ENCODE peak calls at places on chromosomes 16 and 17, in seven cellular contexts. One of them, this sample, is unnamed.

GRCh38 chr17:28341516-28341915 is 6.0 kb downstream of the TNFAIP1 start:
- DNase-seq in CD8-positive, alpha-beta T cell: no peak
- DNase-seq in left ventricle myocardium inferior: no peak
- DNase-seq in AG09309: no peak
- DNase-seq in MM.1S: no peak
- DNase-seq in A673: no peak
- DNase-seq in GM12864: no peak
- DNase-seq in this sample: no peak

GRCh38 chr16:8905795-8906591 is 23.8 kb downstream of the LITAFD start:
- DNase-seq in MM.1S: no peak
- DNase-seq in AG09309: no peak
- DNase-seq in CD8-positive, alpha-beta T cell: no peak
- DNase-seq in A673: no peak
- DNase-seq in left ventricle myocardium inferior: no peak
- DNase-seq in GM12864: no peak
- DNase-seq in this sample: no peak

GRCh38 chr16:62213763-62214162 is 177.5 kb upstream of the CDH8 start:
- DNase-seq in A673: peak; percentile 57
- DNase-seq in MM.1S: no peak
- DNase-seq in AG09309: no peak
- DNase-seq in GM12864: no peak
- DNase-seq in left ventricle myocardium inferior: no peak
- DNase-seq in CD8-positive, alpha-beta T cell: no peak
- DNase-seq in this sample: no peak

GRCh38 chr17:63635787-63636186 is 13.6 kb downstream of the MAP3K3 start:
- DNase-seq in GM12864: no peak
- DNase-seq in left ventricle myocardium inferior: no peak
- DNase-seq in AG09309: no peak
- DNase-seq in MM.1S: no peak
- DNase-seq in A673: peak; percentile 45
- DNase-seq in CD8-positive, alpha-beta T cell: no peak
- DNase-seq in this sample: no peak

GRCh38 chr17:29111816-29112499 is 68.2 kb downstream of the MYO18A start:
- DNase-seq in A673: peak; percentile 92
- DNase-seq in GM12864: no peak
- DNase-seq in CD8-positive, alpha-beta T cell: peak; percentile 64
- DNase-seq in MM.1S: peak; percentile 35
- DNase-seq in left ventricle myocardium inferior: peak; percentile 66
- DNase-seq in AG09309: no peak
- DNase-seq in this sample: peak; percentile 65

GRCh38 chr17:31494259-31495048 is 103.0 kb downstream of the RAB11FIP4 start:
- DNase-seq in AG09309: no peak
- DNase-seq in CD8-positive, alpha-beta T cell: peak; percentile 81
- DNase-seq in A673: no peak
- DNase-seq in GM12864: peak; percentile 82
- DNase-seq in left ventricle myocardium inferior: no peak
- DNase-seq in MM.1S: no peak
- DNase-seq in this sample: no peak

GRCh38 chr16:89374393-89374948 is 115.9 kb downstream of the ANKRD11 start:
- DNase-seq in left ventricle myocardium inferior: no peak
- DNase-seq in AG09309: no peak
- DNase-seq in MM.1S: no peak
- DNase-seq in A673: no peak
- DNase-seq in GM12864: no peak
- DNase-seq in CD8-positive, alpha-beta T cell: no peak
- DNase-seq in this sample: no peak

GRCh38 chr16:66479661-66480264 is 52.7 kb downstream of the BEAN1 start:
- DNase-seq in A673: no peak
- DNase-seq in AG09309: no peak
- DNase-seq in GM12864: no peak
- DNase-seq in left ventricle myocardium inferior: no peak
- DNase-seq in MM.1S: no peak
- DNase-seq in CD8-positive, alpha-beta T cell: no peak
- DNase-seq in this sample: no peak

GRCh38 chr17:66508896-66509843 is 206.8 kb downstream of the PRKCA start:
- DNase-seq in left ventricle myocardium inferior: no peak
- DNase-seq in AG09309: peak; percentile 87
- DNase-seq in GM12864: no peak
- DNase-seq in CD8-positive, alpha-beta T cell: no peak
- DNase-seq in A673: no peak
- DNase-seq in MM.1S: no peak
- DNase-seq in this sample: peak; percentile 88

GRCh38 chr16:6206080-6206479 is 1108.5 kb upstream of the EEF2KMT start:
- DNase-seq in A673: no peak
- DNase-seq in MM.1S: no peak
- DNase-seq in AG09309: no peak
- DNase-seq in GM12864: no peak
- DNase-seq in left ventricle myocardium inferior: no peak
- DNase-seq in CD8-positive, alpha-beta T cell: no peak
- DNase-seq in this sample: no peak

GRCh38 chr17:51275381-51275780 is 15.0 kb downstream of the UTP18 start:
- DNase-seq in GM12864: no peak
- DNase-seq in CD8-positive, alpha-beta T cell: no peak
- DNase-seq in left ventricle myocardium inferior: no peak
- DNase-seq in A673: no peak
- DNase-seq in AG09309: peak; percentile 76
- DNase-seq in MM.1S: no peak
- DNase-seq in this sample: peak; percentile 89

GRCh38 chr16:65176603-65177002 is 54.7 kb upstream of the CDH11 start:
- DNase-seq in AG09309: peak; percentile 48
- DNase-seq in MM.1S: no peak
- DNase-seq in CD8-positive, alpha-beta T cell: no peak
- DNase-seq in GM12864: no peak
- DNase-seq in A673: no peak
- DNase-seq in left ventricle myocardium inferior: peak; percentile 54
- DNase-seq in this sample: peak; percentile 89

GRCh38 chr16:67490330-67491096 is 7.2 kb upstream of the AGRP start:
- DNase-seq in AG09309: peak; percentile 11
- DNase-seq in CD8-positive, alpha-beta T cell: no peak
- DNase-seq in GM12864: no peak
- DNase-seq in left ventricle myocardium inferior: no peak
- DNase-seq in MM.1S: no peak
- DNase-seq in A673: no peak
- DNase-seq in this sample: peak; percentile 36

GRCh38 chr16:31874354-31875111 is 926 bp downstream of the ZNF267 start:
- DNase-seq in CD8-positive, alpha-beta T cell: no peak
- DNase-seq in MM.1S: peak; percentile 74
- DNase-seq in AG09309: no peak
- DNase-seq in A673: peak; percentile 56
- DNase-seq in left ventricle myocardium inferior: no peak
- DNase-seq in GM12864: no peak
- DNase-seq in this sample: peak; percentile 56

GRCh38 chr16:87229230-87230192 is 87.7 kb downstream of the C16orf95 start:
- DNase-seq in AG09309: no peak
- DNase-seq in CD8-positive, alpha-beta T cell: no peak
- DNase-seq in MM.1S: no peak
- DNase-seq in A673: no peak
- DNase-seq in left ventricle myocardium inferior: no peak
- DNase-seq in GM12864: no peak
- DNase-seq in this sample: no peak

GRCh38 chr17:27296427-27296979 is 2.6 kb downstream of the WSB1 start:
- DNase-seq in CD8-positive, alpha-beta T cell: no peak
- DNase-seq in MM.1S: no peak
- DNase-seq in A673: no peak
- DNase-seq in AG09309: peak; percentile 55
- DNase-seq in GM12864: no peak
- DNase-seq in left ventricle myocardium inferior: no peak
- DNase-seq in this sample: peak; percentile 85

GRCh38 chr17:31595076-31595475 is 203.6 kb downstream of the RAB11FIP4 start:
- DNase-seq in GM12864: no peak
- DNase-seq in left ventricle myocardium inferior: no peak
- DNase-seq in AG09309: no peak
- DNase-seq in A673: no peak
- DNase-seq in CD8-positive, alpha-beta T cell: no peak
- DNase-seq in MM.1S: no peak
- DNase-seq in this sample: peak; percentile 64

GRCh38 chr17:73532441-73532901 is 111.8 kb downstream of the SDK2 start:
- DNase-seq in GM12864: no peak
- DNase-seq in left ventricle myocardium inferior: no peak
- DNase-seq in MM.1S: no peak
- DNase-seq in CD8-positive, alpha-beta T cell: no peak
- DNase-seq in A673: no peak
- DNase-seq in AG09309: no peak
- DNase-seq in this sample: no peak

DNA sequence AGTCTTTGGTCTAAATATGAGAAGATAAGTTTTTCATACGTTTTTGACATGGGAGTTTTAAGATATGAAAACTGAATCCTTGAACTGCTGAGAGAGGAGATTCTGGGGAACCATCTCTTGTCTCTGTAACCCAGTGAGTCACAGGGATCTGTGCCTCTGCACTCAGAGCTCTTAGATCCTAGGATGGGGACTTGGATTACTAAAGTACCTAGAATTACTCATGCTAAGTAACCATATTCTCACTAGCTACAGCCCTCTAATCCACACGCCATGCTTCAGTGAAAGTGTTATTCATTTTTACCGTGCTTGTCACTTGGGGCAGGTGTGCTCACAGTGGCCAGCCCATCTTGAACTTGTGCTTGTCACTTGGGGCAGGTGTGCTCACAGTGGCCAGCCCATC is 2.0 kb downstream of the MRM3 start:
- DNase-seq in MM.1S: no peak
- DNase-seq in CD8-positive, alpha-beta T cell: no peak
- DNase-seq in AG09309: no peak
- DNase-seq in left ventricle myocardium inferior: no peak
- DNase-seq in GM12864: no peak
- DNase-seq in A673: no peak
- DNase-seq in this sample: no peak
- TF ChIP-seq CTCF in MM.1S: no peak
- TF ChIP-seq CTCF in CD8-positive, alpha-beta T cell: no peak
- TF ChIP-seq CTCF in AG09309: no peak
- TF ChIP-seq CTCF in left ventricle myocardium inferior: no peak
- TF ChIP-seq CTCF in GM12864: no peak
- TF ChIP-seq CTCF in A673: no peak
- TF ChIP-seq CTCF in this sample: no peak

GRCh38 chr17:10727192-10727591 is 2.6 kb downstream of the TMEM220 start:
- DNase-seq in GM12864: no peak
- DNase-seq in left ventricle myocardium inferior: no peak
- DNase-seq in AG09309: no peak
- DNase-seq in A673: no peak
- DNase-seq in CD8-positive, alpha-beta T cell: no peak
- DNase-seq in MM.1S: no peak
- DNase-seq in this sample: no peak

GRCh38 chr17:10729334-10730193 is at the start of gene TMEM220:
- DNase-seq in CD8-positive, alpha-beta T cell: peak; percentile 36
- DNase-seq in left ventricle myocardium inferior: peak; percentile 86
- DNase-seq in A673: peak; percentile 49
- DNase-seq in MM.1S: peak; percentile 10
- DNase-seq in GM12864: no peak
- DNase-seq in AG09309: no peak
- DNase-seq in this sample: peak; percentile 75

GRCh38 chr17:10733666-10734065 is 3.8 kb upstream of the TMEM220 start:
- DNase-seq in A673: no peak
- DNase-seq in GM12864: no peak
- DNase-seq in MM.1S: no peak
- DNase-seq in left ventricle myocardium inferior: no peak
- DNase-seq in CD8-positive, alpha-beta T cell: no peak
- DNase-seq in AG09309: no peak
- DNase-seq in this sample: no peak

GRCh38 chr17:10728331-10728730 is 1.5 kb downstream of the TMEM220 start:
- DNase-seq in GM12864: no peak
- DNase-seq in AG09309: no peak
- DNase-seq in MM.1S: no peak
- DNase-seq in CD8-positive, alpha-beta T cell: no peak
- DNase-seq in A673: no peak
- DNase-seq in left ventricle myocardium inferior: no peak
- DNase-seq in this sample: no peak

GRCh38 chr17:10730956-10731879 is 1.4 kb upstream of the TMEM220 start:
- DNase-seq in CD8-positive, alpha-beta T cell: no peak
- DNase-seq in AG09309: no peak
- DNase-seq in GM12864: no peak
- DNase-seq in left ventricle myocardium inferior: no peak
- DNase-seq in A673: no peak
- DNase-seq in MM.1S: no peak
- DNase-seq in this sample: no peak
- H3K4me3 ChIP-seq in CD8-positive, alpha-beta T cell: no peak overlapping the region
- H3K4me3 ChIP-seq in AG09309: no peak overlapping the region
- H3K4me3 ChIP-seq in GM12864: no peak overlapping the region
- H3K4me3 ChIP-seq in left ventricle myocardium inferior: no peak overlapping the region
- H3K4me3 ChIP-seq in A673: peak overlapping the region; percentile 52
- H3K4me3 ChIP-seq in MM.1S: no peak overlapping the region
- H3K4me3 ChIP-seq in this sample: peak overlapping the region; percentile 67

GRCh38 chr16:85917012-85917411 is 18.1 kb downstream of the IRF8 start:
- DNase-seq in CD8-positive, alpha-beta T cell: no peak
- DNase-seq in MM.1S: no peak
- DNase-seq in AG09309: no peak
- DNase-seq in left ventricle myocardium inferior: no peak
- DNase-seq in GM12864: no peak
- DNase-seq in A673: no peak
- DNase-seq in this sample: no peak
- TF ChIP-seq CTCF in CD8-positive, alpha-beta T cell: no peak
- TF ChIP-seq CTCF in MM.1S: no peak
- TF ChIP-seq CTCF in AG09309: no peak
- TF ChIP-seq CTCF in left ventricle myocardium inferior: no peak
- TF ChIP-seq CTCF in GM12864: peak; percentile 53
- TF ChIP-seq CTCF in A673: peak; percentile 47
- TF ChIP-seq CTCF in this sample: peak; percentile 18

GRCh38 chr17:76844485-76844829 is 23.7 kb upstream of the MGAT5B start:
- DNase-seq in CD8-positive, alpha-beta T cell: no peak
- DNase-seq in AG09309: no peak
- DNase-seq in GM12864: no peak
- DNase-seq in left ventricle myocardium inferior: no peak
- DNase-seq in A673: peak; percentile 83
- DNase-seq in MM.1S: no peak
- DNase-seq in this sample: no peak
- H3K4me3 ChIP-seq in CD8-positive, alpha-beta T cell: no peak overlapping the region
- H3K4me3 ChIP-seq in AG09309: no peak overlapping the region
- H3K4me3 ChIP-seq in GM12864: no peak overlapping the region
- H3K4me3 ChIP-seq in left ventricle myocardium inferior: no peak overlapping the region
- H3K4me3 ChIP-seq in A673: no peak overlapping the region
- H3K4me3 ChIP-seq in MM.1S: no peak overlapping the region
- H3K4me3 ChIP-seq in this sample: no peak overlapping the region

GRCh38 chr17:41687828-41688640 is 651 bp upstream of the EIF1 start:
- DNase-seq in GM12864: no peak
- DNase-seq in AG09309: no peak
- DNase-seq in left ventricle myocardium inferior: peak; percentile 47
- DNase-seq in MM.1S: peak; percentile 59
- DNase-seq in A673: peak; percentile 61
- DNase-seq in CD8-positive, alpha-beta T cell: peak; percentile 78
- DNase-seq in this sample: no peak
- TF ChIP-seq CTCF in GM12864: peak; percentile 39
- TF ChIP-seq CTCF in AG09309: peak; percentile 29
- TF ChIP-seq CTCF in left ventricle myocardium inferior: peak; percentile 26
- TF ChIP-seq CTCF in MM.1S: peak; percentile 63
- TF ChIP-seq CTCF in A673: peak; percentile 38
- TF ChIP-seq CTCF in CD8-positive, alpha-beta T cell: peak; percentile 60
- TF ChIP-seq CTCF in this sample: peak; percentile 36

DNA sequence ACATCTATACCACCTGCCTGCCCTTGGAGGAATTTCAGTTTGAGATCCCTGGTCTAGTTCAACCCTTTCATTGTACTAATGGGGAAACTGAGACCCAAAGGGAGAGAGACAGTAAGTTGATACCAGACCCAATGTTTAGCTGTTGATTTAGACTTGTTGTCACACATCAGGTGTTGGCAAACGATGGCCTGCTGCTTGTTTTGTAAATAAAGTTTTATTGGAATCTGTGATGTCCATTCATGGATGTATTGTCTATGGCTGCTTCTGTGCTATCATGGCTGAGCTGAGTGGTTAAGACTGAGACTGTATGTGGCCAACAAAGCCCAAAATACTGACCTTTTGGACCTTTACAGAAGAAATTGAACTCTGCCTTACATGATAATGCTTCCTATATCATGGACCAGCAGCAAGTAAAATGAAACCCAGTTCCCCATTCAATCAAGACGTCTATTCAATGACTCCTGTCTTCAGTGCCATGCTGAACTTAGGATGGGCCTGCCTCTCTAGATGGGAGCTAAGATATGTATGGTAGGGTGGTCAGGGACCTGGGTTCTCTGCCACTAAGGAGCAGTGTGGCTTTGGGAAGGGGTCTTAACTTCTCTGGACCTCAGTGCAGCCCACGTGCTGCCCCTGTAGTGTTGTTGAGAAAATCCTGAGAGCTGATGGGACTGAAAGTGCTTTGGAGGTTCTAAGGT is 111.0 kb downstream of the IRX5 start:
- DNase-seq in GM12864: no peak
- DNase-seq in MM.1S: no peak
- DNase-seq in left ventricle myocardium inferior: no peak
- DNase-seq in A673: no peak
- DNase-seq in AG09309: no peak
- DNase-seq in CD8-positive, alpha-beta T cell: no peak
- DNase-seq in this sample: no peak
- H3K4me3 ChIP-seq in GM12864: no peak overlapping the region
- H3K4me3 ChIP-seq in MM.1S: no peak overlapping the region
- H3K4me3 ChIP-seq in left ventricle myocardium inferior: no peak overlapping the region
- H3K4me3 ChIP-seq in A673: no peak overlapping the region
- H3K4me3 ChIP-seq in AG09309: no peak overlapping the region
- H3K4me3 ChIP-seq in CD8-positive, alpha-beta T cell: no peak overlapping the region
- H3K4me3 ChIP-seq in this sample: no peak overlapping the region

This sample was measured in AG10803.